ENCODE peak calls at places on chromosome 3, in four cellular contexts. One of them, this sample, is unnamed.

GRCh38 chr3:146468234-146468931 is 978 bp downstream of the PLSCR2 start:
- DNase-seq in K562: no peak
- DNase-seq in H1: no peak
- DNase-seq in HepG2: no peak
- DNase-seq in this sample: no peak

GRCh38 chr3:61158676-61159075 is 92.6 kb downstream of the FHIT start:
- DNase-seq in K562: no peak
- DNase-seq in H1: no peak
- DNase-seq in HepG2: no peak
- DNase-seq in this sample: no peak

GRCh38 chr3:31748281-31749245 is 215.8 kb downstream of the STT3B start:
- DNase-seq in K562: no peak
- DNase-seq in H1: no peak
- DNase-seq in HepG2: no peak
- DNase-seq in this sample: peak; percentile 45

GRCh38 chr3:36700537-36701248 is 63.7 kb downstream of the DCLK3 start:
- DNase-seq in K562: peak; percentile 70
- DNase-seq in H1: peak; percentile 31
- DNase-seq in HepG2: peak; percentile 44
- DNase-seq in this sample: peak; percentile 73

GRCh38 chr3:123151251-123151705 is 50.5 kb upstream of the SEC22A start:
- DNase-seq in K562: no peak
- DNase-seq in H1: no peak
- DNase-seq in HepG2: no peak
- DNase-seq in this sample: no peak

GRCh38 chr3:11624704-11625375 is 18.9 kb downstream of the VGLL4 start:
- DNase-seq in K562: no peak
- DNase-seq in H1: no peak
- DNase-seq in HepG2: no peak
- DNase-seq in this sample: no peak

GRCh38 chr3:19256313-19256712 is 108.0 kb downstream of the KCNH8 start:
- DNase-seq in K562: no peak
- DNase-seq in H1: no peak
- DNase-seq in HepG2: no peak
- DNase-seq in this sample: no peak

GRCh38 chr3:59782664-59783063 is 732.8 kb upstream of the CFAP20DC start:
- DNase-seq in K562: no peak
- DNase-seq in H1: no peak
- DNase-seq in HepG2: no peak
- DNase-seq in this sample: peak; percentile 25

GRCh38 chr3:99817047-99817436 is 620 bp upstream of the CMSS1 start:
- DNase-seq in K562: peak; percentile 18
- DNase-seq in H1: no peak
- DNase-seq in HepG2: no peak
- DNase-seq in this sample: peak; percentile 38

GRCh38 chr3:176579741-176580185 is 617.5 kb downstream of the TBL1XR1 start:
- DNase-seq in K562: no peak
- DNase-seq in H1: no peak
- DNase-seq in HepG2: no peak
- DNase-seq in this sample: no peak

GRCh38 chr3:53286727-53287412 is 31.0 kb upstream of the TKT start:
- DNase-seq in K562: no peak
- DNase-seq in H1: no peak
- DNase-seq in HepG2: no peak
- DNase-seq in this sample: no peak

GRCh38 chr3:42117175-42118008 is 26.2 kb downstream of the TRAK1 start:
- DNase-seq in K562: peak; percentile 46
- DNase-seq in H1: peak; percentile 31
- DNase-seq in HepG2: no peak
- DNase-seq in this sample: peak; percentile 39
- TF ChIP-seq JUND in K562: no peak
- TF ChIP-seq JUND in H1: no peak
- TF ChIP-seq JUND in HepG2: no peak
- TF ChIP-seq JUND in this sample: no peak

GRCh38 chr3:143654906-143655305 is 193.4 kb downstream of the SLC9A9 start:
- DNase-seq in K562: no peak
- DNase-seq in H1: no peak
- DNase-seq in HepG2: no peak
- DNase-seq in this sample: no peak
- TF ChIP-seq JUND in K562: no peak
- TF ChIP-seq JUND in H1: no peak
- TF ChIP-seq JUND in HepG2: no peak
- TF ChIP-seq JUND in this sample: no peak

GRCh38 chr3:183449391-183449790 is 21.0 kb upstream of the MCF2L2 start:
- DNase-seq in K562: peak; percentile 50
- DNase-seq in H1: no peak
- DNase-seq in HepG2: peak; percentile 10
- DNase-seq in this sample: peak; percentile 28
- TF ChIP-seq JUND in K562: no peak
- TF ChIP-seq JUND in H1: no peak
- TF ChIP-seq JUND in HepG2: no peak
- TF ChIP-seq JUND in this sample: no peak

GRCh38 chr3:9563851-9564250 is 10.2 kb upstream of the LHFPL4 start:
- DNase-seq in K562: no peak
- DNase-seq in H1: no peak
- DNase-seq in HepG2: no peak
- DNase-seq in this sample: no peak
- TF ChIP-seq JUND in K562: no peak
- TF ChIP-seq JUND in H1: no peak
- TF ChIP-seq JUND in HepG2: no peak
- TF ChIP-seq JUND in this sample: no peak

DNA sequence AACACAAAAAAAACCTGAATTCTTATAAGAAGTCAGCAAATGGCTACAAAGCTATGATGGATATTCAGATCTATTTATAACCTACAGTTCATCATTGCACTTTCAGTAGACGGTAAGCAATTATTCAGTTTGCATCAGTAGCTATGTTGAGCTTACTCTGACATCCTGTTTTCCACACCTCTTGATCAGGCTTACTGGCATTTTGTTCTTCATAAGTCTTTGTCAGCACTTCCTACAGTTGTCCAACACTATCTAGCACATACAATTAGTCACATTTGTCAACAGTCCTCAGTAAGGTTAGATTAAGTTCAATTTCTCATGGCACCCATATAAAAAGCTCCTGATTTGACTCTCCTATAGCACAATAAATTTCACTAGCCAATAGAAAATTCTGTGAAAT is 71.2 kb upstream of the ST3GAL6 start:
- DNase-seq in K562: no peak
- DNase-seq in H1: no peak
- DNase-seq in HepG2: no peak
- DNase-seq in this sample: no peak
- TF ChIP-seq JUND in K562: no peak
- TF ChIP-seq JUND in H1: no peak
- TF ChIP-seq JUND in HepG2: no peak
- TF ChIP-seq JUND in this sample: no peak

DNA sequence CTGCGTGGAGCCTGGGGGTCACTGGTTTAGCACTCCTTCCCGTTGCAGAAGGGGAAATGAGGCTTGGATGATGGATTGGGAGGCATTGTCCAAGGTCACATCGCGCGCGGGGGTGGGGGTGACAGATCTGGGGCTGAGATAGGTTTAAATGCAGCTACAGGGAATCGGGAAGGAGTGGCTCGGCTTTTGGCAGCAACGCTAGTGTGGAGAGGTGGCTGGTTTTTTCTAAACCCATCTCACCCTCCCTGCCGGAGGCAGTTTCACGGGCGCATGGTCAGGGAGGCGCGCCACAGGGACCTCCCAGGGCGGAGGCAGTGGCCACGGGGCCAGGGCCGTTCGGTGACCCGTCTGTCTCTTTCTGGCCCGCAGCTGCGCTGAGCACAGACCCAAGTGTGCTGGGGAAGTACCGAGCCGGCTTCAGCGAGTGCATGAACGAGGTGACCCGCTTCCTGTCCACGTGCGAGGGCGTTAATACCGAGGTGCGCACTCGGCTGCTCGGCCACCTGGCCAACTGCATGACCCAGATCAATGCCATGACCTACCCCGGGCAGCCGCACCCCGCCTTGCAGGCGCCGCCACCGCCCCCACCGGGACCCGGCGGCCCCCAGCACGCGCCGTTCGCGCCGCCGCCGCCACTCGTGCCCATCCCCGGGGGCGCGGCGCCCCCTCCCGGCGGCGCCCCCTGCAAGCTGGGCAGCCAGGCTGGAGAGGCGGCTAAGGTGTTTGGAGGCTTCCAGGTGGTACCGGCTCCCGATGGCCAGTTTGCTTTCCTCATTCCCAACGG is 1.6 kb downstream of the HES1 start:
- DNase-seq in K562: peak; percentile 60
- DNase-seq in H1: no peak
- DNase-seq in HepG2: peak; percentile 29
- DNase-seq in this sample: peak; percentile 74
- TF ChIP-seq JUND in K562: no peak
- TF ChIP-seq JUND in H1: no peak
- TF ChIP-seq JUND in HepG2: no peak
- TF ChIP-seq JUND in this sample: no peak

GRCh38 chr3:151766454-151766853 is 32.7 kb downstream of the AADACL2 start:
- DNase-seq in K562: no peak
- DNase-seq in H1: no peak
- DNase-seq in HepG2: no peak
- DNase-seq in this sample: no peak
- TF ChIP-seq JUND in K562: no peak
- TF ChIP-seq JUND in H1: no peak
- TF ChIP-seq JUND in HepG2: no peak
- TF ChIP-seq JUND in this sample: peak; percentile 5

This sample was measured in SK-N-SH.